ENCODE peak calls at places on chromosome 18, in five cellular contexts. Y is activated T-helper 1 cell treated with anti-CD3 and anti-CD28 coated beads, Interleukin-2, amount 50 U/mL, for 16 hours; L is heart left ventricle; F is naive B cell; N is naive thymus-derived CD8-positive, alpha-beta T cell. W is an unnamed sample.
A peak's percentile ranks its signal among the peaks of the same experiment; 100 is the strongest.

GRCh38 chr18:8943900-8944870 is 158.3 kb upstream of the NDUFV2 start:
- DNase-seq in Y (no peak), L (no peak), F (no peak), N (no peak), W (no peak)

GRCh38 chr18:66222174-66222573 is 381.7 kb downstream of the CDH19 start:
- DNase-seq in Y (no peak), L (no peak), F (no peak), N (no peak), W (no peak)

GRCh38 chr18:48133675-48134251 is 203.3 kb upstream of the SMAD2 start:
- DNase-seq in Y (no peak), L (no peak), F (no peak), N (no peak), W (no peak)

GRCh38 chr18:35178260-35178659 is 62.6 kb upstream of the ZNF397 start:
- DNase-seq in Y (no peak), L (no peak), F (no peak), N (no peak), W (no peak)

GRCh38 chr18:79613186-79613931 is 66.2 kb upstream of the CTDP1 start:
- DNase-seq in Y (no peak), L (no peak), F (no peak), N (no peak), W (no peak)

GRCh38 chr18:28175047-28175929 is 1.6 kb downstream of the CDH2 start:
- DNase-seq in Y (no peak), L (peak; percentile 46), F (no peak), N (no peak), W (no peak)

GRCh38 chr18:77207540-77207939 is 42.1 kb upstream of the GALR1 start:
- DNase-seq in Y (no peak), L (peak; percentile 49), F (peak; percentile 31), N (peak; percentile 44), W (no peak)

GRCh38 chr18:56326386-56327072 is 311.9 kb downstream of the TXNL1 start:
- DNase-seq in Y (no peak), L (no peak), F (no peak), N (no peak), W (no peak)

GRCh38 chr18:41532344-41533086 is 422.5 kb upstream of the PIK3C3 start:
- DNase-seq in Y (no peak), L (no peak), F (no peak), N (no peak), W (no peak)

GRCh38 chr18:25503567-25504081 is 151.7 kb upstream of the ZNF521 start:
- DNase-seq in Y (no peak), L (peak; percentile 46), F (no peak), N (no peak), W (no peak)

GRCh38 chr18:58953627-58954026 is 89.0 kb downstream of the ZNF532 start:
- DNase-seq in Y (no peak), L (peak; percentile 70), F (no peak), N (no peak), W (no peak)

GRCh38 chr18:54086863-54087262 is 137.6 kb downstream of the MBD2 start:
- DNase-seq in Y (no peak), L (no peak), F (no peak), N (no peak), W (no peak)

GRCh38 chr18:48124857-48125626 is 194.6 kb upstream of the SMAD2 start:
- DNase-seq in Y (no peak), L (no peak), F (no peak), N (no peak), W (no peak)

GRCh38 chr18:47944972-47945843 is 14.7 kb upstream of the SMAD2 start:
- DNase-seq in Y (no peak), L (no peak), F (no peak), N (no peak), W (no peak)

GRCh38 chr18:22391571-22392359 is 25.9 kb downstream of the CTAGE1 start:
- DNase-seq in Y (no peak), L (no peak), F (no peak), N (no peak), W (no peak)

GRCh38 chr18:9348079-9348671 is 13.6 kb downstream of the TWSG1 start:
- DNase-seq in Y (no peak), L (no peak), F (no peak), N (no peak), W (no peak)

GRCh38 chr18:35436076-35436649 is 59.0 kb upstream of the ZNF396 start:
- DNase-seq in Y (no peak), L (no peak), F (no peak), N (no peak), W (no peak)

GRCh38 chr18:72544092-72544886 is at the start of gene CBLN2:
- DNase-seq in Y (no peak), L (no peak), F (no peak), N (no peak), W (no peak)

GRCh38 chr18:5543036-5543671 is 643 bp downstream of the EPB41L3 start:
- DNase-seq in Y (no peak), L (no peak), F (no peak), N (no peak), W (no peak)

GRCh38 chr18:35515460-35516130 is 17.8 kb upstream of the INO80C start:
- DNase-seq in Y (no peak), L (no peak), F (no peak), N (no peak), W (no peak)

W was measured in KG1.